ENCODE peak calls at places on chromosomes 1 and 21, in nine cellular contexts. J, P, K, O, Y, M, X, E and W are unnamed samples.

GRCh38 chr1:26582836-26583460 is 53.4 kb downstream of the RPS6KA1 start:
- DNase-seq in J (no peak), P (no peak), K (no peak), O (peak), Y (peak), M (no peak), X (peak), E (no peak), W (peak)

GRCh38 chr1:40755052-40755451 is 28.5 kb upstream of the KCNQ4 start:
- DNase-seq in J (no peak), P (no peak), K (no peak), O (no peak), Y (no peak), M (no peak), X (no peak), E (no peak), W (no peak)

GRCh38 chr21:33959680-33960079 is 44.1 kb upstream of the ATP5PO start:
- DNase-seq in J (no peak), P (no peak), K (no peak), O (no peak), Y (no peak), M (no peak), X (no peak), E (no peak), W (no peak)

GRCh38 chr1:7302126-7302525 is 469.0 kb upstream of the VAMP3 start:
- DNase-seq in J (no peak), P (peak), K (no peak), O (no peak), Y (no peak), M (no peak), X (no peak), E (no peak), W (no peak)

GRCh38 chr1:10107985-10108663 is 75.4 kb downstream of the UBE4B start:
- DNase-seq in J (no peak), P (no peak), K (no peak), O (no peak), Y (peak), M (no peak), X (no peak), E (peak), W (peak)

GRCh38 chr1:17052038-17052437 is 1.8 kb downstream of the SDHB start:
- DNase-seq in J (no peak), P (no peak), K (no peak), O (no peak), Y (no peak), M (no peak), X (no peak), E (no peak), W (no peak)

GRCh38 chr1:112955678-112956502 is at the start of gene SLC16A1:
- DNase-seq in J (peak), P (peak), K (peak), O (peak), Y (peak), M (peak), X (peak), E (peak), W (peak)

GRCh38 chr1:177471244-177471643 is 300.5 kb downstream of the BRINP2 start:
- DNase-seq in J (no peak), P (no peak), K (no peak), O (no peak), Y (no peak), M (no peak), X (no peak), E (no peak), W (peak)

GRCh38 chr1:30788580-30789387 is 31.2 kb upstream of the LAPTM5 start:
- DNase-seq in J (no peak), P (no peak), K (no peak), O (no peak), Y (no peak), M (no peak), X (no peak), E (peak), W (peak)

GRCh38 chr1:67213164-67213563 is 46.9 kb downstream of the IL23R start:
- DNase-seq in J (no peak), P (no peak), K (no peak), O (no peak), Y (peak), M (peak), X (no peak), E (no peak), W (no peak)

GRCh38 chr1:159959451-159959850 is 5.4 kb upstream of the SLAMF9 start:
- DNase-seq in J (no peak), P (no peak), K (no peak), O (no peak), Y (peak), M (no peak), X (no peak), E (no peak), W (no peak)

GRCh38 chr1:207651583-207651982 is 6.7 kb downstream of the CR1L start:
- DNase-seq in J (no peak), P (no peak), K (no peak), O (no peak), Y (no peak), M (no peak), X (no peak), E (no peak), W (no peak)

GRCh38 chr1:53588053-53588779 is 129.0 kb downstream of the DMRTB1 start:
- DNase-seq in J (no peak), P (peak), K (no peak), O (no peak), Y (no peak), M (no peak), X (no peak), E (no peak), W (no peak)

GRCh38 chr1:5415621-5416020 is 576.6 kb downstream of the NPHP4 start:
- DNase-seq in J (no peak), P (no peak), K (no peak), O (no peak), Y (no peak), M (no peak), X (no peak), E (no peak), W (no peak)

GRCh38 chr1:95035536-95035935 is 37.2 kb downstream of the ALG14 start:
- DNase-seq in J (no peak), P (no peak), K (no peak), O (no peak), Y (peak), M (no peak), X (no peak), E (no peak), W (peak)

GRCh38 chr1:24707659-24708058 is 37.6 kb upstream of the CLIC4 start:
- DNase-seq in J (no peak), P (no peak), K (no peak), O (no peak), Y (peak), M (no peak), X (no peak), E (no peak), W (peak)

GRCh38 chr1:7322912-7323311 is 448.2 kb upstream of the VAMP3 start:
- DNase-seq in J (no peak), P (no peak), K (no peak), O (no peak), Y (no peak), M (no peak), X (no peak), E (no peak), W (no peak)

GRCh38 chr1:178536329-178536728 is 23.4 kb downstream of the TEX35 start:
- DNase-seq in J (no peak), P (no peak), K (no peak), O (no peak), Y (no peak), M (no peak), X (no peak), E (no peak), W (no peak)

GRCh38 chr1:8027748-8028631 is 1.9 kb upstream of the ERRFI1 start:
- DNase-seq in J (no peak), P (peak), K (no peak), O (no peak), Y (peak), M (no peak), X (no peak), E (no peak), W (peak)

GRCh38 chr1:241356519-241357365 is at the start of gene RGS7:
- DNase-seq in J (no peak), P (peak), K (peak), O (no peak), Y (peak), M (peak), X (peak), E (peak), W (peak)

GRCh38 chr21:40130476-40130875 is 263.2 kb downstream of the PCP4 start:
- DNase-seq in J (no peak), P (no peak), K (no peak), O (no peak), Y (no peak), M (no peak), X (no peak), E (no peak), W (no peak)

GRCh38 chr1:80171101-80171500 is 1164.6 kb upstream of the ADGRL4 start:
- DNase-seq in J (no peak), P (no peak), K (no peak), O (no peak), Y (peak), M (no peak), X (no peak), E (no peak), W (no peak)

GRCh38 chr1:37037675-37038074 is 3.4 kb upstream of the GRIK3 start:
- DNase-seq in J (no peak), P (no peak), K (no peak), O (no peak), Y (no peak), M (no peak), X (no peak), E (no peak), W (no peak)

GRCh38 chr1:162230096-162230495 is 146.6 kb downstream of the SPATA46 start:
- DNase-seq in J (no peak), P (no peak), K (no peak), O (no peak), Y (peak), M (no peak), X (no peak), E (no peak), W (peak)

GRCh38 chr1:48493970-48494769 is 22.2 kb upstream of the SPATA6 start:
- DNase-seq in J (no peak), P (peak), K (no peak), O (no peak), Y (peak), M (peak), X (no peak), E (peak), W (peak)

GRCh38 chr1:162141273-162142023 is 72.0 kb downstream of the NOS1AP start:
- DNase-seq in J (no peak), P (no peak), K (no peak), O (no peak), Y (peak), M (no peak), X (no peak), E (no peak), W (peak)

GRCh38 chr1:31412732-31413404 is at the start of gene SERINC2:
- DNase-seq in J (no peak), P (peak), K (no peak), O (no peak), Y (no peak), M (peak), X (no peak), E (no peak), W (no peak)